ENCODE peak calls at places on chromosomes 1 and 21, in seven cellular contexts. M is H1, V is HepG2, X is K562, E is HCT116, P is SK-N-SH, K is GM12878. R is an unnamed sample.

GRCh38 chr21:38664821-38665220 is 140.9 kb upstream of the ETS2 start:
- DNase-seq in M (no peak), V (no peak), X (no peak), E (no peak), P (no peak), K (no peak), R (no peak)

GRCh38 chr1:2136386-2136821 is 58.2 kb downstream of the FAAP20 start:
- DNase-seq in M (no peak), V (no peak), X (no peak), E (no peak), P (no peak), K (no peak), R (no peak)

GRCh38 chr1:95226781-95227660 is 7.0 kb upstream of the RWDD3 start:
- DNase-seq in M (no peak), V (no peak), X (no peak), E (no peak), P (no peak), K (no peak), R (no peak)

GRCh38 chr1:37606481-37607263 is 10.9 kb upstream of the GNL2 start:
- DNase-seq in M (no peak), V (no peak), X (no peak), E (no peak), P (no peak), K (no peak), R (no peak)

GRCh38 chr21:45970674-45971486 is 10.7 kb upstream of the COL6A1 start:
- DNase-seq in M (no peak), V (peak; percentile 33), X (peak; percentile 68), E (no peak), P (peak; percentile 90), K (no peak), R (peak; percentile 30)

GRCh38 chr1:157218671-157219070 is 80.5 kb upstream of the ETV3 start:
- DNase-seq in M (no peak), V (no peak), X (no peak), E (no peak), P (no peak), K (no peak), R (no peak)

GRCh38 chr1:23568608-23569383 is 9.5 kb upstream of the ID3 start:
- DNase-seq in M (no peak), V (no peak), X (peak; percentile 21), E (no peak), P (peak; percentile 65), K (no peak), R (no peak)

GRCh38 chr1:157270705-157271274 is 132.6 kb upstream of the ETV3 start:
- DNase-seq in M (no peak), V (no peak), X (no peak), E (no peak), P (no peak), K (no peak), R (no peak)

GRCh38 chr1:178935610-178936009 is 64.7 kb upstream of the ANGPTL1 start:
- DNase-seq in M (no peak), V (no peak), X (no peak), E (no peak), P (no peak), K (no peak), R (no peak)

GRCh38 chr21:39630827-39631226 is 18.1 kb downstream of the B3GALT5 start:
- DNase-seq in M (no peak), V (no peak), X (no peak), E (no peak), P (no peak), K (no peak), R (peak; percentile 40)

GRCh38 chr1:57468661-57469523 is 45.0 kb upstream of the DAB1 start:
- DNase-seq in M (no peak), V (no peak), X (no peak), E (no peak), P (no peak), K (no peak), R (no peak)
- TF ChIP-seq JUND in M (no peak), V (no peak), X (no peak), E (no peak), P (no peak), K (no peak), R (no peak)

DNA sequence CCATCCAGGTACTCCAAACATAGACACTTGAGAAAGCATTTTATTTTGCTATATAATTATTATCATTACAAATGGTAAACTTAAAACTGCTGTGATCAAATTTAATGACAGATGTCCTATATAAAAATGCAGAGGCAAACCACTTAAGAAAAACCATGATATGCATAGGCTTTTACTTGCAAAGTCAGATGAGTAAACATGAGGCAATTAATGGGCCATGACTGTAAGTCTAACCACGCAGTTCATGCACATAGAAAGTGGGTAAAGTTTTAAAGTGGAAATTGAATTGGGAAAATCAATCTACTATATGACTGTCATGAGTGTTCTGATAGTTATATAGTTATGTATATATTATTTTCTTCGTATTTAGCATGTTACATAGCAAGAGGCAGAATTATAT is 219.2 kb downstream of the PTPRC start:
- DNase-seq in M (no peak), V (no peak), X (no peak), E (no peak), P (no peak), K (no peak), R (no peak)
- TF ChIP-seq JUND in M (no peak), V (no peak), X (no peak), E (no peak), P (no peak), K (no peak), R (no peak)

DNA sequence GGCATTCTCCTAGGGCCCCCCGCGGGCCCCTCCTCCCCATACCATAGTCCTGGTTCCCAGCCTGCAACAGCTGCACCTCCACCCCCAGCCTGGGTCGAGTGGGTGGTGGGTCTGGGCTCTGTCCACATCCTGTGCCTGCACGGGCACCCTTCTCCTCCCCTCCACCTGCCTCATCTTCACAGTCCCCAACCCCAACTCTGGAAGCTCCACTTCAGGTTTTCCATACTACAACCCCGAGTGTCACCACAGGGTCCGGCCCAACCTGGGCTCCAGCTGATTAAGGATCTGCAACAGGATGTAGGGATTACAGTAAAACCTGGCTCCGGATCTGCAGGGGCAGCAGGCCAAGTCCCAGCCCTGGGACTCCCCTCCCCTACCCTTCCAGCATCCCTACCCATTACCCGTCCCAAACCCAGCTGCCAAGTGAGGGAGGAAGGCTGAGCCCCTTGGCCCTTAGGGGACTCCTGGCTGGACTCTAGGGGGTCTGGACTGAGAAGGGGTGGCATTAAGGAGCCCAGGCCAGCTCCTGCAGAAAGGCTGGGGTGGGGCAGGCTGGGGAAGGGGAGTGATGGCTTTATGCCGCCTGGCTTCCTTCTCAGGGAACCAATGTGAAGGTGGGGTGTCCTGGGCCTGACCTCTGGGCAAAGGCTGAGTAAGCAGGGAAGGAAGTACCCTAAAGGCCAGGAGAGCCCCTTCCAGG is 116.8 kb downstream of the CASZ1 start:
- DNase-seq in M (peak; percentile 43), V (peak; percentile 82), X (peak; percentile 75), E (peak; percentile 65), P (peak; percentile 91), K (no peak), R (peak; percentile 92)
- TF ChIP-seq JUND in M (peak; percentile 12), V (no peak), X (no peak), E (peak; percentile 87), P (peak; percentile 77), K (no peak), R (peak; percentile 86)

GRCh38 chr1:211092955-211093354 is 41.0 kb downstream of the KCNH1 start:
- DNase-seq in M (no peak), V (no peak), X (no peak), E (no peak), P (no peak), K (no peak), R (no peak)

GRCh38 chr1:211089536-211089935 is 44.4 kb downstream of the KCNH1 start:
- DNase-seq in M (no peak), V (no peak), X (no peak), E (no peak), P (no peak), K (no peak), R (no peak)

GRCh38 chr1:211082824-211083223 is 51.1 kb downstream of the KCNH1 start:
- DNase-seq in M (no peak), V (no peak), X (no peak), E (no peak), P (no peak), K (no peak), R (peak; percentile 65)

DNA sequence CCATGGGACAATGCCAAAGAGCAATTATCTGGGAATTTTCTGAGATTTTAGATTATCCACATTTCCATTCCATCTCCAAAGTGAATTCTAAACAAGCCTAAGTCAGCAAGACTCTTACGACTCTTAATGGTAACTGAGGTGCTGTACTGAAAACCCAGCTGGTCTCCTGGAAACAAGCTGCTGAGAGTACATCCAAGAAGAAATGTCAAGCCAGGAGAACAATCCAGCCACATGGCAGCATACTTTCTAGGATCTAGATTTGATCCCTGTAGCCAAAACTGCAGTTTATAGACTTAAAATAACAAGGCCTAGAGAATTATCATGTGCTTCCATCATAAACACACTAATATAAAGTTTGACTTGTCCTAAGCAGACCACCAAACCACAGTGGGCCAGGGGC is 45.8 kb downstream of the KCNH1 start:
- DNase-seq in M (no peak), V (no peak), X (no peak), E (no peak), P (no peak), K (no peak), R (no peak)
- TF ChIP-seq JUND in M (no peak), V (no peak), X (no peak), E (no peak), P (no peak), K (no peak), R (no peak)

DNA sequence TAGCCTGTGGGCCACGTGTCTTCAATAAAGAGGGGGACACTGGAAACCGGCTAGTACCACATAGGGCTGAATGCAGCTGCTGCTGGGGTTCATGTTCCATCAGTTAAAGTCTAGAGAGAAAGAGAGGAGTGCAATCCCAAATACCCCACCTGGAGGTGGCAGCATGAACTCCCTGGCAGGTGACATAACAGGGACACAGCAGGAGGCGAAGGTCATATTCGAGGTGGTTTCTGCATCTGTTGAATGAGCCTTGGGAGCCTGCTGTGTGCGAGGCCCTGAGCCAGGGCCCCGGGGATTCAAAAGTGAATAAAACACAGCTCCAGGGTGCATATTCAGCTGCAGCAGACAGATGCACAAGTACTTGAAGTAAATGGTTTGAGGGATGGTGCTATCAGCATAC is 456.9 kb downstream of the SETD4 start:
- DNase-seq in M (no peak), V (no peak), X (no peak), E (no peak), P (no peak), K (no peak), R (no peak)
- TF ChIP-seq JUND in M (no peak), V (no peak), X (no peak), E (no peak), P (no peak), K (no peak), R (no peak)